ENCODE peak calls at places on chromosomes 11 and 22, in ten cellular contexts. R is mucosa of descending colon; Z is fibroblast of the conjunctiva; C is AG04450; B is stimulated activated CD8-positive, alpha-beta memory T cell treated with anti-CD3 and anti-CD28 coated beads, Interleukin-7, amount 100 ng/mL, for 1 hour; Y is colonic mucosa; F is mucosa of gallbladder; I is MV-4-11; S is WERI-Rb-1; W is activated CD8-positive, alpha-beta memory T cell treated with anti-CD3 and anti-CD28 coated beads for 24 hours. A is an unnamed sample.

GRCh38 chr11:37999171-37999570 is 1401.1 kb upstream of the RAG2 start:
- DNase-seq in R (no peak), Z (no peak), C (no peak), B (no peak), Y (no peak), F (no peak), I (no peak), S (no peak), W (no peak), A (no peak)

GRCh38 chr11:122556605-122557004 is 98.9 kb upstream of the UBASH3B start:
- DNase-seq in R (no peak), Z (no peak), C (no peak), B (no peak), Y (no peak), F (peak; percentile 15), I (no peak), S (no peak), W (peak; percentile 68), A (no peak)

GRCh38 chr11:117193130-117194020 is 5.8 kb upstream of the TAGLN start:
- DNase-seq in R (no peak), Z (no peak), C (no peak), B (no peak), Y (no peak), F (no peak), I (no peak), S (no peak), W (no peak), A (no peak)

GRCh38 chr11:111449158-111449557 is 63.0 kb downstream of the BTG4 start:
- DNase-seq in R (no peak), Z (no peak), C (no peak), B (no peak), Y (no peak), F (no peak), I (no peak), S (no peak), W (peak; percentile 21), A (no peak)

GRCh38 chr11:67442504-67443398 is 525 bp downstream of the CORO1B start:
- DNase-seq in R (no peak), Z (no peak), C (no peak), B (no peak), Y (no peak), F (no peak), I (no peak), S (no peak), W (no peak), A (no peak)

GRCh38 chr11:45102810-45103621 is 43.4 kb upstream of the PRDM11 start:
- DNase-seq in R (no peak), Z (peak; percentile 65), C (no peak), B (no peak), Y (peak; percentile 58), F (peak; percentile 56), I (peak; percentile 62), S (peak; percentile 66), W (peak; percentile 92), A (peak; percentile 53)

GRCh38 chr11:110525883-110526282 is 96.1 kb downstream of the FDX1 start:
- DNase-seq in R (no peak), Z (peak; percentile 50), C (peak; percentile 42), B (no peak), Y (no peak), F (no peak), I (no peak), S (no peak), W (no peak), A (no peak)

GRCh38 chr11:91967018-91967715 is 257.5 kb upstream of the FAT3 start:
- DNase-seq in R (no peak), Z (no peak), C (no peak), B (no peak), Y (no peak), F (no peak), I (no peak), S (no peak), W (no peak), A (no peak)

GRCh38 chr11:23359297-23359696 is 499.0 kb upstream of the CCDC179 start:
- DNase-seq in R (no peak), Z (peak; percentile 70), C (peak; percentile 88), B (no peak), Y (peak; percentile 23), F (peak; percentile 40), I (no peak), S (no peak), W (no peak), A (peak; percentile 94)

GRCh38 chr22:41352058-41352457 is 29.7 kb upstream of the TEF start:
- DNase-seq in R (no peak), Z (no peak), C (no peak), B (no peak), Y (no peak), F (no peak), I (peak; percentile 20), S (no peak), W (no peak), A (peak; percentile 42)

GRCh38 chr11:121563003-121563402 is 110.2 kb upstream of the SORL1-AS1 start:
- DNase-seq in R (no peak), Z (no peak), C (no peak), B (no peak), Y (no peak), F (no peak), I (no peak), S (no peak), W (no peak), A (no peak)

A was measured in SW480.